ENCODE peak calls at places on chromosome 1, in eight cellular contexts. Z is K562, Y is dorsolateral prefrontal cortex, B is transverse colon, J is cardiac fibroblast, C is RWPE2, G is HFF-Myc, K is stomach. X is an unnamed sample.

GRCh38 chr1:67040405-67040804 is 13.5 kb downstream of the SLC35D1 start:
- DNase-seq in K (no peak), C (no peak), G (no peak), J (no peak), Z (no peak), B (no peak), Y (no peak), X (no peak)

GRCh38 chr1:151007853-151008243 is 401 bp upstream of the PRUNE1 start:
- DNase-seq in G (no peak), C (no peak), K (no peak), J (no peak), B (no peak), Z (no peak), Y (no peak), X (no peak)

GRCh38 chr1:36309397-36309796 is 3.2 kb downstream of the SH3D21 start:
- DNase-seq in Y (no peak), K (no peak), C (no peak), J (no peak), Z (no peak), B (no peak), G (no peak), X (no peak)

GRCh38 chr1:71658295-71658694 is 577.5 kb upstream of the ZRANB2 start:
- DNase-seq in Y (no peak), B (no peak), J (no peak), C (no peak), G (no peak), K (no peak), Z (no peak), X (no peak)

GRCh38 chr1:238916828-238917227 is 469.5 kb upstream of the CHRM3 start:
- DNase-seq in K (no peak), Y (no peak), Z (no peak), J (no peak), B (no peak), C (no peak), G (no peak), X (no peak)

GRCh38 chr1:196357913-196358312 is 250.3 kb downstream of the KCNT2 start:
- DNase-seq in G (no peak), K (no peak), B (no peak), C (no peak), J (no peak), Z (no peak), Y (no peak), X (no peak)

GRCh38 chr1:240619901-240620621 is 8.1 kb upstream of the GREM2 start:
- DNase-seq in B (no peak), G (no peak), K (no peak), J (no peak), Y (no peak), Z (no peak), C (no peak), X (no peak)

GRCh38 chr1:38817958-38818705 is 41.4 kb downstream of the RRAGC start:
- DNase-seq in C (no peak), B (peak), Z (peak), G (no peak), K (peak), Y (no peak), J (no peak), X (peak)

GRCh38 chr1:109267743-109268300 is 15.1 kb downstream of the PSRC1 start:
- DNase-seq in Y (peak), Z (no peak), C (no peak), G (no peak), B (no peak), K (no peak), J (no peak), X (no peak)

GRCh38 chr1:72623299-72623708 is 341.0 kb upstream of the NEGR1 start:
- DNase-seq in Z (no peak), J (peak), G (peak), B (no peak), Y (no peak), C (no peak), K (no peak), X (peak)

GRCh38 chr1:59116920-59117542 is 179.9 kb upstream of the FGGY start:
- DNase-seq in C (no peak), K (no peak), J (peak), Y (no peak), G (no peak), Z (no peak), B (no peak), X (no peak)

GRCh38 chr1:65002508-65003315 is 36.4 kb upstream of the JAK1 start:
- DNase-seq in G (no peak), Y (peak), J (peak), C (peak), Z (no peak), K (peak), B (peak), X (peak)

GRCh38 chr1:21764615-21765423 is 18.1 kb downstream of the USP48 start:
- DNase-seq in C (peak), B (no peak), K (peak), G (peak), Y (no peak), J (peak), Z (peak), X (no peak)

GRCh38 chr1:94648225-94649007 is 106.9 kb upstream of the F3 start:
- DNase-seq in J (peak), C (peak), K (peak), B (peak), Z (peak), G (peak), Y (no peak), X (no peak)

GRCh38 chr1:230743874-230744273 is 3.3 kb upstream of the CAPN9 start:
- DNase-seq in J (no peak), G (no peak), C (no peak), K (no peak), Y (no peak), B (no peak), Z (no peak), X (no peak)

GRCh38 chr1:152886090-152886489 is 8.0 kb downstream of the SMCP start:
- DNase-seq in Y (no peak), G (no peak), B (no peak), C (no peak), J (no peak), K (no peak), Z (no peak), X (no peak)

GRCh38 chr1:244836598-244836997 is 1.1 kb downstream of the COX20 start:
- DNase-seq in B (no peak), C (no peak), Y (no peak), G (no peak), J (peak), Z (no peak), K (no peak), X (no peak)

GRCh38 chr1:161483361-161483760 is 21.9 kb upstream of the FCGR2A start:
- DNase-seq in B (no peak), G (no peak), J (no peak), K (no peak), Y (no peak), C (no peak), Z (peak), X (no peak)

GRCh38 chr1:20640183-20640597 is 6.9 kb downstream of the PINK1 start:
- DNase-seq in B (peak), G (peak), Z (peak), C (no peak), J (peak), K (peak), Y (no peak), X (peak)

GRCh38 chr1:167631987-167632680 is 2.1 kb downstream of the RCSD1 start:
- DNase-seq in B (peak), C (no peak), Y (no peak), Z (peak), K (no peak), J (no peak), G (no peak), X (no peak)

GRCh38 chr1:192489748-192490147 is 85.8 kb upstream of the RGS1 start:
- DNase-seq in C (no peak), J (peak), G (peak), B (peak), Z (no peak), Y (no peak), K (peak), X (no peak)

GRCh38 chr1:214296860-214297699 is 16.1 kb downstream of the SMYD2 start:
- DNase-seq in C (no peak), B (no peak), Z (no peak), K (no peak), J (peak), G (no peak), Y (no peak), X (no peak)

GRCh38 chr1:31014094-31014493 is 51.4 kb downstream of the PUM1 start:
- DNase-seq in J (no peak), C (no peak), K (no peak), B (no peak), G (no peak), Z (no peak), Y (no peak), X (no peak)

GRCh38 chr1:151199860-151200581 is 1.7 kb downstream of the PIP5K1A start:
- DNase-seq in Z (peak), B (no peak), K (no peak), C (no peak), G (peak), J (peak), Y (no peak), X (no peak)

GRCh38 chr1:41021526-41022308 is at the start of gene SLFNL1:
- DNase-seq in J (peak), K (no peak), Y (no peak), Z (peak), G (no peak), B (no peak), C (no peak), X (no peak)

GRCh38 chr1:33379631-33380354 is 51.1 kb downstream of the PHC2 start:
- DNase-seq in Z (no peak), Y (no peak), C (no peak), B (no peak), J (no peak), G (no peak), K (no peak), X (no peak)

DNA sequence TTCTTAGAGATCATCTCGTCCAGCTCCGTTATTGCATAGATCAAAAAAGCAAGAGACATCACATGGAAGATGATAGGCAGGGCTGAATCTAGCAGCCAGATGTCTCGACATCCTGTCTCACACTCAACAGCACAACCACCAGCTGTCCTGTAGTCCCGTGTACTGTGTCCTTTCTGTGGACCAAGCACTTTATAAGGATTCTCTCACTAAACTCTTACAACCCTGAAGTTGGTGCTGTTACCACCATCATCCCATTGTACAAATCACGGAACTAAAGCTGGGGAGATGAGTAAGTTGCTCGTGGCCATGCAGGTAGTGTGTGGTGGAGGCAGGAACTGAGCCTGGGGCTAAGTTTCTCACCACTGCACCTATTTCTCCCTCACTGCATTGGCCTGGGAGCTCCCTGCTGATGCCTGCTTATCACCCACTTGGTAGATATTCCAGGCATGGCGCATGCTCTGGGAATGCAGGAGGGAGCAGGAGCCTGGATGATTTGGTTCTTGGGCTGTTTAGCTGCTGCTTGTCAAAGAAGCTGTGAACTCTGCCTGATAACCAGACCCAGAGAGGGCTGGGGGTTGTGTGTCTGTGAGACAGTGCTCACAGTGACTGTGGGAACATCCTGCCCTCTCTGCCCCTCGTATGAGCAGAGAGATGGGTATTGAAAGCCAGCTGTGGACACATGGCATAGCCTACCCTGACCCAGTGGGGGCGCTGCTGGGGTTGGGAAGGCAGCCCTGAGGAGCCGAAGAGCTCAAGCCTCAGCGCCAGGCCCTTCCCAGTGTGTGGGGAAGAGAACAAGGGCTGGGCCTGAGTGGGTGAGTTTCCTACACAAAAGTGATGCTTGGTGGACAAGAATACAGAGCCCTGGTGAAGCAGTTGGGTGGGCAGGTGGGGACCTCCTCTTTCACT is 13.6 kb downstream of the PPFIA4 start:
- DNase-seq in J (no peak), Z (no peak), C (peak), G (no peak), K (no peak), Y (no peak), B (no peak), X (peak)
- TF ChIP-seq CTCF in J (peak), Z (peak), C (peak), G (peak), K (no peak), Y (peak), B (no peak), X (peak)

DNA sequence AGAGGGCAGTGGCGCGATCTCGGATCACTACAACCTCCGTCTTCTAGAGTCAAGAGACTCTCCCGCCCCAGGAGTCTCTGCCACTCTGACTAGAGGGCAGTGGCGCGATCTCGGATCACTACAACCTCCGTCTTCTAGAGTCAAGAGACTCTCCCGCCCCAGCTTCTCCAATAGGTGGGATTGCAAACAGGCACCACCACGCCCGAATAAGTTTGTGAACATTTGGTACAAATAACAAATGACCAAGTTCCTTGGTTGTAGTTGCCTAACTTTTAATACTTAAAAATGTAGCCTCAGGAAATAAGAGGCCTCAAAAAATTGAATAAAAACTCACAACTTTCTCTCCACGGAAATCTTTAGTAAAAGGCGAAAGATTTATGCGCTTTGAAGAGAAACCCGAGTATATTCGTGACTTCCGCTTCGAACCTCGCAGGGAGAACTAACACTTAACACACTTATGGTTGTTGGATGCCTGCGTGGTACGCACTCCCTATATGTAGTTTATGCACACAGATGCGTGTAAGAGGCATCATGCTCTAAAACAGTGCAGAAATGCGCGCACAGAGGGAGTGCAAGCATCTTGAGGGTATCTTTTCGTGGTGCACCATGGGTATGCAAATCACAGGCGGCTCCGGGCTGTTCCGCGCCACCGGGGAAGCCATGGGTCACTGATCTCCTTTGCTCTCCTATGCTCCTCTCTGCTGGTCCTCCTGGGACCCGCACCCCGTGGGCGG is 11.4 kb downstream of the BTBD19 start:
- DNase-seq in B (peak), K (peak), Y (peak), G (peak), C (peak), Z (peak), J (peak), X (peak)
- TF ChIP-seq CTCF in B (no peak), K (no peak), Y (peak), G (peak), C (peak), Z (peak), J (no peak), X (peak)

GRCh38 chr1:209557216-209557615 is 26.3 kb upstream of the CAMK1G start:
- DNase-seq in Y (no peak), K (no peak), B (no peak), C (no peak), G (no peak), Z (no peak), J (no peak), X (no peak)

GRCh38 chr1:209560529-209560928 is 23.0 kb upstream of the CAMK1G start:
- DNase-seq in J (no peak), C (no peak), G (no peak), Y (no peak), Z (no peak), K (no peak), B (no peak), X (no peak)

GRCh38 chr1:209554761-209555611 is 28.5 kb upstream of the CAMK1G start:
- DNase-seq in K (no peak), Y (no peak), Z (no peak), G (no peak), C (no peak), B (no peak), J (no peak), X (no peak)

GRCh38 chr1:209552406-209553264 is 30.9 kb upstream of the CAMK1G start:
- DNase-seq in J (no peak), G (no peak), Z (no peak), K (no peak), C (no peak), Y (no peak), B (no peak), X (no peak)

GRCh38 chr1:209556159-209556690 is 27.3 kb upstream of the CAMK1G start:
- DNase-seq in Z (no peak), B (no peak), J (peak), K (no peak), G (no peak), C (no peak), Y (no peak), X (no peak)
- TF ChIP-seq CTCF in Z (no peak), B (no peak), J (no peak), K (no peak), G (no peak), C (no peak), Y (no peak), X (no peak)

DNA sequence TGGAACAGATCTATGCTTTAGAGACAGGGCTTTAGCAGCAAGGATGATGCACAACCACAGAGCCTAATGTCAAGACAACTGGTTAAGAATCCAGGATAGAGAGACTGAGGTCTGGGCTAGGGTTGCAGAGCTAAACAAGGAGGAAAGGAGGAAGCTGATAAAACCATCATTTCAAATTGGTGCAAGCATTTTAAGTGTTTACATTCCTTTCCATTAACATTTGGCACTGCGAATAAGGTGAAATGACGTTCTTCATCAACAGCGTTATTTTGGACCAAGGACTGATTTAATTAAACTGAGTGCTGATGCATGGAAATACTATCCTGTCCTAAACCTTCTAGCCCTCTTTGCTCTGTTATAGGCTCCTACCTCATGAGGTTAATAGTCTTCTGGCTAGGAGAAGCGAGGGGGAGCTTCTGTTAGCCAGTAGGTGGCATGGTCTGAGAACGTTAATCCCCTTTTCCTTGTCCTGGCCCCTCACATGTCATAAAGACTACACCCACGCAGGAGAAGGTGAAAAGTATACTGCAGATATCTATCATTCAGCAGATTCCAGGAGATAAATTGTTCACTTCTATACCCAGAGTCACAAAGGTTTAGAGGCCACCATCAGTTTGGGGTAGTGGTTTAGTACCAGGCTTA is 7.6 kb upstream of the C1orf21 start:
- DNase-seq in J (no peak), Z (no peak), B (no peak), G (no peak), Y (no peak), C (no peak), K (no peak), X (no peak)
- TF ChIP-seq CTCF in J (peak), Z (no peak), B (no peak), G (peak), Y (no peak), C (peak), K (no peak), X (no peak)

DNA sequence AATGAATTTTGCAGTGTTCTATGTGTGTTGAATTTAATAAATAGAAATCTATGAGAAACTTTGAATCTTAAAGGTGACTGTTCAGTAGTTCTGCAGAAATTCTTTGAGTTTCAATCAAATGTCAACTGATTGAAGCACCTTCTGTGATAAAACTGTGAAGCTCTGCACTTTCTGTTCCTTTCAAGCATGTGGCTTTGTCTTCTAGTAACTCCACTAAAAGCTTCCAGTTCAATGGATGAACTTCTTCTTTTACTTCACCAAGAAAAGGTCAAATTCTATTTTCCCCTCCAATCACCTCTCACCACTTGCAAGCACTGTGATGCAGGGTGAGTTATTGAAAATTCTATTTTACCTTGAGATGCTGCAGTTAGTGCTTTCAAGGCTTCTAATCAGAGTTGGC is 515.3 kb upstream of the B3GALT2 start:
- DNase-seq in B (no peak), C (no peak), J (no peak), Y (no peak), Z (no peak), K (no peak), G (no peak), X (no peak)
- TF ChIP-seq CTCF in B (no peak), C (no peak), J (no peak), Y (no peak), Z (no peak), K (no peak), G (no peak), X (no peak)

GRCh38 chr1:155044812-155045690 is 6.1 kb upstream of the ADAM15 start:
- DNase-seq in Y (peak), B (peak), J (peak), K (peak), C (peak), G (no peak), Z (peak), X (peak)
- TF ChIP-seq CTCF in Y (peak), B (peak), J (peak), K (peak), C (peak), G (peak), Z (peak), X (peak)

GRCh38 chr1:156075158-156075557 is 7.1 kb downstream of the MEX3A start:
- DNase-seq in Z (no peak), B (no peak), Y (no peak), C (no peak), G (no peak), K (no peak), J (no peak), X (no peak)
- TF ChIP-seq CTCF in Z (no peak), B (no peak), Y (no peak), C (no peak), G (no peak), K (no peak), J (no peak), X (no peak)

GRCh38 chr1:229631966-229632365 is 5.9 kb downstream of the URB2 start:
- DNase-seq in C (no peak), Y (no peak), J (no peak), Z (no peak), B (no peak), G (no peak), K (no peak), X (no peak)
- TF ChIP-seq CTCF in C (no peak), Y (no peak), J (no peak), Z (no peak), B (no peak), G (no peak), K (no peak), X (no peak)